ENCODE peak calls at places on chromosomes 2 and 18, in five cellular contexts. C is iPS DF 6.9, P is cardiac muscle cell, D is NCI-H2029, S is bronchial epithelial cell. N is an unnamed sample.
A peak's percentile ranks its signal among the peaks of the same experiment; 100 is the strongest.

GRCh38 chr2:200625958-200626363 is 40.1 kb downstream of the AOX1 start:
- DNase-seq in D (no peak), S (no peak), C (no peak), P (no peak), N (no peak)

GRCh38 chr2:43075054-43075593 is 151.3 kb downstream of the ZFP36L2 start:
- DNase-seq in P (no peak), C (no peak), S (peak; percentile 100), D (peak; percentile 84), N (peak; percentile 97)

GRCh38 chr2:108323619-108324018 is 34.9 kb downstream of the SULT1C2 start:
- DNase-seq in D (no peak), S (peak; percentile 74), C (no peak), P (no peak), N (peak; percentile 64)

GRCh38 chr2:98872526-98872925 is 63.5 kb downstream of the CRACDL start:
- DNase-seq in P (no peak), C (no peak), D (no peak), S (no peak), N (no peak)

GRCh38 chr18:49768051-49768391 is 45.3 kb downstream of the ACAA2 start:
- DNase-seq in D (no peak), S (peak; percentile 79), P (peak; percentile 66), C (peak; percentile 54), N (peak; percentile 52)

GRCh38 chr2:207879536-207879935 is 109.8 kb upstream of the FZD5 start:
- DNase-seq in D (no peak), P (no peak), C (no peak), S (peak; percentile 18), N (peak; percentile 19)

GRCh38 chr18:80157708-80158343 is 48.8 kb downstream of the ADNP2 start:
- DNase-seq in C (peak; percentile 43), P (peak; percentile 76), D (peak; percentile 25), S (peak; percentile 71), N (peak; percentile 81)

GRCh38 chr2:231306791-231307440 is 88.6 kb upstream of the B3GNT7 start:
- DNase-seq in D (no peak), P (no peak), C (no peak), S (peak; percentile 76), N (peak; percentile 55)

GRCh38 chr2:75090770-75091515 is 108.4 kb downstream of the TACR1 start:
- DNase-seq in S (no peak), P (no peak), C (no peak), D (no peak), N (no peak)

GRCh38 chr18:68763082-68763481 is 34.8 kb upstream of the CCDC102B start:
- DNase-seq in C (no peak), D (no peak), P (no peak), S (peak; percentile 42), N (peak; percentile 75)

GRCh38 chr2:71454221-71455010 is 1.1 kb downstream of the DYSF start:
- DNase-seq in C (no peak), P (peak; percentile 76), D (no peak), S (no peak), N (peak; percentile 32)

GRCh38 chr2:43025709-43026290 is 200.6 kb downstream of the ZFP36L2 start:
- DNase-seq in D (no peak), C (no peak), P (no peak), S (no peak), N (no peak)

GRCh38 chr2:237440819-237441281 is 26.9 kb upstream of the COL6A3 start:
- DNase-seq in P (no peak), D (no peak), S (no peak), C (no peak), N (no peak)

GRCh38 chr2:54903736-54904554 is 146.3 kb downstream of the RTN4 start:
- DNase-seq in P (no peak), D (no peak), C (no peak), S (peak; percentile 98), N (peak; percentile 98)

GRCh38 chr18:23137093-23137640 is 1.9 kb downstream of the CABLES1 start:
- DNase-seq in S (no peak), D (no peak), P (no peak), C (no peak), N (no peak)

GRCh38 chr2:216107760-216108159 is 1.4 kb upstream of the XRCC5 start:
- DNase-seq in S (no peak), P (peak; percentile 19), D (no peak), C (no peak), N (no peak)

GRCh38 chr2:241550616-241551580 is 7.6 kb upstream of the BOK start:
- DNase-seq in C (no peak), D (peak; percentile 42), S (no peak), P (no peak), N (no peak)

GRCh38 chr2:66080136-66080535 is 354.8 kb upstream of the MEIS1 start:
- DNase-seq in C (no peak), P (no peak), D (no peak), S (no peak), N (no peak)

GRCh38 chr2:63424329-63425078 is 163.8 kb downstream of the WDPCP start:
- DNase-seq in S (peak; percentile 54), C (peak; percentile 63), P (no peak), D (no peak), N (peak; percentile 85)